ENCODE peak calls at places on chromosome 4, in six cellular contexts. N is adipocyte; P is BJ; Z is lung; L is AG09309; R is CD8-positive, alpha-beta T cell. O is an unnamed sample.

GRCh38 chr4:173448103-173448502 is 49.2 kb upstream of the SCRG1 start:
- DNase-seq in L (peak), N (peak), Z (no peak), R (no peak), P (peak), O (peak)

GRCh38 chr4:136319789-136320470 is 1212.4 kb downstream of the PCDH18 start:
- DNase-seq in Z (no peak), R (no peak), L (no peak), P (no peak), N (peak), O (no peak)

GRCh38 chr4:179097741-179098140 is 1655.5 kb upstream of the AGA start:
- DNase-seq in Z (no peak), L (no peak), N (peak), R (no peak), P (no peak), O (no peak)

GRCh38 chr4:1740021-1740545 is 18.8 kb downstream of the TACC3 start:
- DNase-seq in P (no peak), R (no peak), N (no peak), Z (no peak), L (no peak), O (no peak)

GRCh38 chr4:111040904-111041303 is 418.0 kb upstream of the PITX2 start:
- DNase-seq in L (no peak), R (no peak), N (peak), Z (no peak), P (no peak), O (no peak)

GRCh38 chr4:27094785-27095184 is 234.1 kb downstream of the STIM2 start:
- DNase-seq in R (no peak), N (no peak), L (no peak), Z (peak), P (no peak), O (no peak)

GRCh38 chr4:124079174-124079780 is 633.3 kb downstream of the ANKRD50 start:
- DNase-seq in Z (no peak), L (no peak), N (no peak), P (no peak), R (no peak), O (peak)

GRCh38 chr4:17332483-17332882 is 179.4 kb downstream of the QDPR start:
- DNase-seq in N (no peak), Z (no peak), R (no peak), P (no peak), L (no peak), O (no peak)

GRCh38 chr4:110611968-110612447 is 10.9 kb downstream of the PITX2 start:
- DNase-seq in L (no peak), Z (no peak), P (no peak), R (no peak), N (no peak), O (peak)

GRCh38 chr4:54657556-54658313 is at the start of gene KIT:
- DNase-seq in Z (no peak), N (peak), R (no peak), P (no peak), L (no peak), O (no peak)

GRCh38 chr4:7147661-7148310 is 44.6 kb upstream of the SORCS2 start:
- DNase-seq in N (no peak), R (no peak), L (no peak), P (no peak), Z (no peak), O (no peak)

GRCh38 chr4:159248383-159249178 is 145.7 kb downstream of the RAPGEF2 start:
- DNase-seq in N (peak), P (peak), Z (no peak), R (no peak), L (peak), O (peak)

GRCh38 chr4:58061967-58062366 is 951.8 kb upstream of the IGFBP7 start:
- DNase-seq in L (no peak), N (no peak), P (no peak), R (no peak), Z (no peak), O (no peak)

GRCh38 chr4:123415977-123416376 is 19.4 kb downstream of the SPRY1 start:
- DNase-seq in N (peak), L (peak), Z (no peak), R (no peak), P (no peak), O (peak)

GRCh38 chr4:158811216-158811540 is 42.4 kb downstream of the FNIP2 start:
- DNase-seq in N (no peak), R (no peak), L (no peak), P (no peak), Z (no peak), O (no peak)

GRCh38 chr4:80336582-80336981 is 1.1 kb downstream of the CFAP299 start:
- DNase-seq in N (peak), Z (peak), R (no peak), P (no peak), L (no peak), O (no peak)

GRCh38 chr4:139523076-139523475 is 32.9 kb downstream of the SETD7 start:
- DNase-seq in N (no peak), L (no peak), P (no peak), Z (no peak), R (no peak), O (no peak)

GRCh38 chr4:180657881-180658280 is 1585.3 kb upstream of the TENM3 start:
- DNase-seq in L (no peak), Z (no peak), N (no peak), P (no peak), R (no peak), O (no peak)

GRCh38 chr4:11743236-11743635 is 314.5 kb upstream of the HS3ST1 start:
- DNase-seq in Z (no peak), P (no peak), L (no peak), N (peak), R (no peak), O (peak)

GRCh38 chr4:159823743-159824142 is 720.9 kb downstream of the RAPGEF2 start:
- DNase-seq in R (no peak), Z (no peak), P (no peak), L (no peak), N (no peak), O (no peak)

GRCh38 chr4:128608006-128608405 is 201.5 kb upstream of the JADE1 start:
- DNase-seq in P (no peak), N (no peak), L (no peak), R (no peak), Z (no peak), O (no peak)

DNA sequence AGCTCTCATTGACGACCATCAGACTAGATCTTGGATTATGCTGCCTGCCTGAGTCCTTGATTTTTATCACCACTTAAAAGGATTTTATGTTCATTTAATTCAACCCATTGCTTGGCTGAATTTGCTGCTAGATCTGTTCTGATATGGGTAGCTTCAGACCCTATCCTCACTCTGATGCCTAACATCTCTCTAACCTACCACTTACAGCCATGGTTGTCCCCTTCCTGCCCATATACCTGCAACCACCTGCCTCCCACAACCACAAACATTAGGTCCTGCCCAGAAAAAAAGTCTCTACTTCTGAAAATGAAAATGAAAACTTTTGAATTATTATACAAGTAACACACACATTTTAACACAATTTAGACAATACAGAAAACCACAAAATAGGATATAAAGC is 310.8 kb downstream of the HNRNPD start:
- DNase-seq in R (no peak), L (no peak), P (no peak), Z (no peak), N (no peak), O (no peak)
- H3K4me3 ChIP-seq in R (no peak), L (no peak), P (no peak), Z (no peak), N (no peak), O (no peak)

GRCh38 chr4:186727149-186727976 is 3.7 kb upstream of the FAT1 start:
- DNase-seq in N (peak), L (no peak), R (no peak), Z (no peak), P (no peak), O (no peak)

GRCh38 chr4:186725422-186726149 is 1.9 kb upstream of the FAT1 start:
- DNase-seq in R (no peak), Z (peak), L (peak), P (no peak), N (peak), O (peak)

GRCh38 chr4:186724861-186725419 is 1.3 kb upstream of the FAT1 start:
- DNase-seq in L (no peak), Z (no peak), R (no peak), P (no peak), N (peak), O (peak)

GRCh38 chr4:186726440-186727148 is 2.9 kb upstream of the FAT1 start:
- DNase-seq in Z (peak), L (no peak), P (no peak), R (no peak), N (peak), O (peak)

DNA sequence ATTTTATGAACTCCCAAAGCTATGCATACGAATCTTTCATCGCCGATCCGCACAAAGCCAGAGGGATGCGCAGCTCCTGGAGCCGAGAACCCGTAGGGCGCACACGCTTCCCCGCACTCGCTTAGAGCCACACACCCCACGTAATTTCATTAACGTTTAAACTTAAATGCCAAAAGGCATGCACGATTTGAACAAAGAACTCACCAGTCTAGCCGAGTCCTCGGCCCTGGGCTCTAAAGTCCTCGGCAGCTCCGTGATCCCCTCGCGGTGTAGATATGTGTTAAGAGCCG is 2.4 kb upstream of the FAT1 start:
- DNase-seq in Z (no peak), N (no peak), R (no peak), P (no peak), L (no peak), O (no peak)
- H3K4me3 ChIP-seq in Z (peak), N (peak), R (no peak), P (peak), L (peak), O (peak)

DNA sequence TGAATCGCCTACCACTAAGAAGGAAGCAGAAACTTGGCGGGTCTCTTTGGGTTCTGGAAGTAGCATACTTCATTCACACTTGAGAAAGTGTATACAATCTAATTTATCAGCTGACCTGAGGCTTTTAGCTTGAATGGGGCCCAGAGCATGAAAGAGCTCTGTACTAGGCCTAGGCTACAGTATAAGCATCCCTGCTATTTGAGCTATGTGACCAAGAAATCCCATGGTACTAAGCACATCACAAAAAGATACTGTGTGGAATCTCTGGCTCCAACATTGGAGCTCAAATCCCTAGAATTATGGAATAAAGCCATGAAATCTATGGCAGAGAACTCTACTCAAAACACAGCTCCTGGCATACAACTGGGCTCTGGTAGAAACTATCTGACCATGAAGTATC is 43.9 kb upstream of the CCDC149 start:
- DNase-seq in P (no peak), R (no peak), L (no peak), Z (peak), N (no peak), O (no peak)
- H3K4me3 ChIP-seq in P (no peak), R (no peak), L (no peak), Z (no peak), N (no peak), O (no peak)

GRCh38 chr4:84481879-84482245 is 17.2 kb downstream of the NKX6-1 start:
- DNase-seq in Z (no peak), P (no peak), L (no peak), R (no peak), N (no peak), O (no peak)
- H3K4me3 ChIP-seq in Z (no peak), P (no peak), L (no peak), R (no peak), N (no peak), O (no peak)

GRCh38 chr4:186485621-186486062 is 69.7 kb downstream of the MTNR1A start:
- DNase-seq in P (no peak), L (no peak), Z (no peak), N (peak), R (no peak), O (no peak)
- H3K4me3 ChIP-seq in P (peak), L (peak), Z (no peak), N (peak), R (no peak), O (no peak)

GRCh38 chr4:5888222-5888701 is 4.6 kb downstream of the CRMP1 start:
- DNase-seq in L (no peak), P (no peak), N (peak), Z (no peak), R (no peak), O (no peak)
- H3K4me3 ChIP-seq in L (no peak), P (no peak), N (no peak), Z (peak), R (no peak), O (no peak)

O was measured in fibroblast of villous mesenchyme.